ENCODE peak calls at places on chromosome 2, in nine cellular contexts. K is NCI-H2081; V is endothelial cell; Q is activated T-cell treated with anti-CD3 and anti-CD28 coated beads, Interleukin-2, amount 50 U/mL, for 24 hours; I is NCI-H1105; N is GDM1; J is chondrocyte; U is activated CD8-positive, alpha-beta memory T cell treated with anti-CD3 and anti-CD28 coated beads, Interleukin-2, amount 50 U/mL, for 4 hours; Z is activated CD4-positive, alpha-beta T cell treated with anti-CD3 and anti-CD28 coated beads, Interleukin-2, amount 50 U/mL, for 48 hours. W is an unnamed sample.

GRCh38 chr2:30639836-30640235 is 167.4 kb downstream of the CAPN13 start:
- DNase-seq in K (no peak), V (no peak), Q (no peak), I (no peak), N (no peak), J (no peak), U (no peak), Z (no peak), W (no peak)

GRCh38 chr2:219603784-219604183 is 6.1 kb downstream of the STK11IP start:
- DNase-seq in K (no peak), V (no peak), Q (no peak), I (no peak), N (peak), J (no peak), U (no peak), Z (no peak), W (no peak)

GRCh38 chr2:168780671-168781071 is 21.8 kb upstream of the NOSTRIN start:
- DNase-seq in K (no peak), V (no peak), Q (no peak), I (no peak), N (no peak), J (no peak), U (no peak), Z (no peak), W (no peak)

GRCh38 chr2:151437630-151438029 is 27.9 kb downstream of the RIF1 start:
- DNase-seq in K (no peak), V (no peak), Q (no peak), I (no peak), N (no peak), J (no peak), U (no peak), Z (no peak), W (no peak)

GRCh38 chr2:6973895-6974545 is 56.8 kb downstream of the RNF144A start:
- DNase-seq in K (no peak), V (no peak), Q (no peak), I (no peak), N (no peak), J (no peak), U (no peak), Z (no peak), W (no peak)

GRCh38 chr2:197514754-197515153 is 1.1 kb upstream of the MOB4 start:
- DNase-seq in K (no peak), V (no peak), Q (no peak), I (no peak), N (no peak), J (no peak), U (no peak), Z (no peak), W (peak)

GRCh38 chr2:241763551-241764271 is 12.9 kb upstream of the GAL3ST2 start:
- DNase-seq in K (no peak), V (no peak), Q (peak), I (no peak), N (no peak), J (no peak), U (no peak), Z (no peak), W (no peak)

GRCh38 chr2:72562451-72563153 is 263.2 kb downstream of the EXOC6B start:
- DNase-seq in K (no peak), V (no peak), Q (no peak), I (no peak), N (no peak), J (no peak), U (no peak), Z (no peak), W (no peak)

GRCh38 chr2:201432038-201432437 is 19.2 kb downstream of the TRAK2 start:
- DNase-seq in K (no peak), V (no peak), Q (no peak), I (no peak), N (no peak), J (no peak), U (no peak), Z (no peak), W (no peak)